ENCODE peak calls at places on chromosomes 1 and 21, in six cellular contexts. K, O, P, T, H and L are unnamed samples.

GRCh38 chr1:7104053-7104738 is 318.9 kb downstream of the CAMTA1 start:
- DNase-seq in P (no peak), H (no peak), T (no peak), K (no peak), O (no peak), L (no peak)

GRCh38 chr1:84260852-84261518 is 40.5 kb upstream of the SAMD13 start:
- DNase-seq in K (peak; percentile 69), H (peak; percentile 38), O (no peak), P (no peak), T (no peak), L (no peak)

GRCh38 chr1:209651148-209651547 is 1.1 kb downstream of the LAMB3 start:
- DNase-seq in P (peak; percentile 38), K (peak; percentile 82), O (no peak), T (peak; percentile 79), H (peak; percentile 56), L (peak; percentile 82)

GRCh38 chr1:3171761-3172160 is 102.8 kb downstream of the PRDM16 start:
- DNase-seq in H (no peak), O (no peak), T (no peak), P (no peak), K (no peak), L (no peak)

GRCh38 chr1:204791453-204792366 is 79.0 kb upstream of the NFASC start:
- DNase-seq in T (peak; percentile 75), K (peak; percentile 79), P (peak; percentile 91), O (peak; percentile 18), H (peak; percentile 35), L (peak; percentile 89)

GRCh38 chr1:19619697-19620384 is 24.3 kb upstream of the NBL1 start:
- DNase-seq in H (no peak), T (peak; percentile 19), P (no peak), O (no peak), K (no peak), L (no peak)

GRCh38 chr1:76289692-76290091 is 215.1 kb downstream of the ST6GALNAC3 start:
- DNase-seq in K (no peak), T (no peak), H (no peak), P (no peak), O (no peak), L (no peak)

GRCh38 chr1:30675289-30675688 is 48.1 kb downstream of the MATN1 start:
- DNase-seq in K (no peak), P (no peak), T (no peak), H (no peak), O (no peak), L (no peak)

GRCh38 chr1:8980656-8981055 is 35.0 kb downstream of the CA6 start:
- DNase-seq in P (no peak), H (no peak), O (no peak), K (no peak), T (no peak), L (no peak)

GRCh38 chr1:53592521-53592982 is 133.4 kb downstream of the DMRTB1 start:
- DNase-seq in K (peak; percentile 10), T (peak; percentile 15), O (no peak), P (no peak), H (peak; percentile 79), L (no peak)

GRCh38 chr21:45003331-45004058 is 63.7 kb downstream of the SLX9 start:
- DNase-seq in K (no peak), T (no peak), H (no peak), O (no peak), P (no peak), L (no peak)

GRCh38 chr1:234219711-234220110 is 153.5 kb upstream of the COA6 start:
- DNase-seq in O (no peak), K (no peak), P (no peak), H (no peak), T (no peak), L (no peak)

GRCh38 chr21:36422279-36423098 is 37.3 kb downstream of the CHAF1B start:
- DNase-seq in P (peak; percentile 58), O (no peak), K (peak; percentile 71), H (peak; percentile 71), T (peak; percentile 57), L (peak; percentile 88)

GRCh38 chr1:156097499-156098178 is 15.4 kb upstream of the MEX3A start:
- DNase-seq in P (no peak), T (no peak), O (no peak), K (no peak), H (no peak), L (no peak)

GRCh38 chr1:38076038-38076437 is 29.4 kb upstream of the POU3F1 start:
- DNase-seq in O (no peak), H (peak; percentile 18), T (no peak), P (peak; percentile 46), K (no peak), L (peak; percentile 18)

GRCh38 chr1:115327270-115327669 is 10.8 kb downstream of the NGF start:
- DNase-seq in O (no peak), P (no peak), K (no peak), T (no peak), H (no peak), L (no peak)

GRCh38 chr1:7752512-7753417 is 18.3 kb upstream of the VAMP3 start:
- DNase-seq in T (peak; percentile 79), H (peak; percentile 71), K (peak; percentile 53), P (peak; percentile 84), O (peak; percentile 50), L (peak; percentile 42)

GRCh38 chr1:164561007-164561406 is 2.0 kb downstream of the PBX1 start:
- DNase-seq in T (no peak), O (no peak), P (no peak), K (no peak), H (no peak), L (no peak)

GRCh38 chr1:55039342-55040082 is at the start of gene PCSK9:
- DNase-seq in K (peak; percentile 49), P (peak; percentile 33), O (no peak), T (peak; percentile 37), H (no peak), L (peak; percentile 56)

GRCh38 chr1:1211541-1212511 is 2.1 kb downstream of the TNFRSF4 start:
- DNase-seq in K (no peak), T (no peak), H (no peak), O (no peak), P (no peak), L (no peak)

GRCh38 chr21:14815001-14815400 is 249.8 kb downstream of the NRIP1 start:
- DNase-seq in O (no peak), H (no peak), P (no peak), T (no peak), K (no peak), L (no peak)

GRCh38 chr1:85134583-85135455 is 66.0 kb downstream of the SYDE2 start:
- DNase-seq in K (no peak), O (no peak), T (peak; percentile 15), H (peak; percentile 86), P (no peak), L (no peak)

GRCh38 chr21:17570773-17571172 is 41.9 kb downstream of the BTG3 start:
- DNase-seq in P (no peak), T (no peak), H (no peak), O (no peak), K (no peak), L (no peak)

GRCh38 chr1:45490623-45491463 is at the start of gene TESK2:
- DNase-seq in T (peak; percentile 100), P (peak; percentile 99), O (peak; percentile 95), K (peak; percentile 99), H (peak; percentile 99), L (peak; percentile 99)
- TF ChIP-seq POLR2A in T (peak; percentile 76), P (peak; percentile 70), O (peak; percentile 79), K (no peak), H (peak; percentile 62), L (peak; percentile 93)

DNA sequence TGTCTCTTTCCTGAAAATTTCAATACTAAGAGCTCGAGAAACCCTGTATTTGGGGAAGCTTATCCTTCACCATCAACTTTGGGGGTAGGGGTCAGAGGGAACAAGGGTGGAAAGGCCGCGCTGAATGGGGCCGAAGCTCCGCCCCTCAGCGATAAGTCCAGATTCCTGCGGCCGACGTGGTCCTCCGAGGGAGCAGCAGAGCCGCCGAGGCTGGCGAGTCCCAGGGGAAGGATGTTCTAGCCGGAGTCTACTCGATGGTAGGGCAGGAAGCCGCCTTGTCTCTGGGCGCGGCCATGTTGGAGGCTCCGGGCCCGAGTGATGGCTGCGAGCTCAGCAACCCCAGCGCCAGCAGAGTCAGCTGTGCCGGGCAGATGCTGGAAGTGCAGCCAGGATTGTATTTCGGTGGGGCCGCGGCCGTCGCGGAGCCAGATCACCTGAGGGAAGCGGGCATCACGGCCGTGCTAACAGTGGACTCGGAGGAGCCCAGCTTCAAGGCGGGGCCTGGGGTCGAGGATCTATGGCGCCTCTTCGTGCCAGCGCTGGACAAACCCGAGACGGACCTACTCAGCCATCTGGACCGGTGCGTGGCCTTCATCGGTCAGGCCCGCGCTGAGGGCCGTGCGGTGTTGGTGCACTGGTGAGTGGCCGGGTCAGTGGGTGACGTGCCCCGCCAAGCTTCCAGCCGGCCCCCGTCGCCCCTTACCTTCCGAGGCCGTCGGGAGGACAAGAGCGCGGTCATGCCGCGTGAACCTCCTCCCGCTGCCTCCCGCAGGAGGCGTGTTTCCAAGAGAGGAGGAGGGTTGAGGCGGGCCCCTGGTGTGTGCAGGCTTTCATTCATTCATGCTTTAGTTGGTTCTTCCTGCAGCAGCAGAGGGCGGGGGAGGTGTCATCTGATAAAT is at the start of gene DUSP12:
- DNase-seq in K (peak; percentile 97), T (peak; percentile 93), P (peak; percentile 97), O (peak; percentile 85), H (peak; percentile 96), L (peak; percentile 95)
- TF ChIP-seq POLR2A in K (peak; percentile 66), T (peak; percentile 41), P (no peak), O (no peak), H (peak; percentile 79), L (peak; percentile 89)

DNA sequence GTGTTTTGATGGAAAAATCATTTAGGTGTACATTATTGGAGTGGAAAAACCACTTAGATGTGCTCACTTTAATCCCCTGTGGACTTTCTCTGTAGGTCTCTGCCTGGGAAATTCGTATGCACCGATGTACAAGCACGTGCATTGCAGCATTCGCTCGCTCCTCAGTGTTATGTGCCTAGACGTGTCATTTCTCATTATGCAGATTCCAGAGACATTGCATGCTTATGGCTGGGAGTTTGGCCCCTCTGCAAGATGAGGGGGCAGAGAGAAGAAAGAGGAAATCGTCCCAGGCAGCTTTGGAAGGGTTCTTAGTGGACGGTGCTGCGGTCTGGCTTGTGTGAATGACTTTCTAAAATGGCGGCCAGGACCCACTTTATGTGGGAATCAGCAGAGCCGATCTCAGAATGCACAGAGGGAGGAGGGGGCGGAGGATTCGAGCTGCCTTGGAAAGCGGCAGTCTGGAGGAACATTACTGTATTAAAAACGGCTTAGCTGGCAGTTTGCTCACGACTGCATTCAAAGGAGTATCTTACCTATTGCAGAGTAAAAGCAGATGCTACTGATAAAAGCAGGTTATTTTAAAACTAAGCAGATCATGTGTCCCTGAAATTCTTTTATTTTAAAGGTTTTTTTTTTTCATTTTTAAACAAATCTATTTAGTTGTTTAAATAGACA is 2.4 kb downstream of the SPEN start:
- DNase-seq in H (peak; percentile 60), P (peak; percentile 77), O (no peak), T (peak; percentile 61), K (peak; percentile 75), L (peak; percentile 75)
- TF ChIP-seq POLR2A in H (no peak), P (no peak), O (no peak), T (no peak), K (no peak), L (no peak)

GRCh38 chr1:29124366-29125236 is 898 bp upstream of the TMEM200B start:
- DNase-seq in T (peak; percentile 54), H (peak; percentile 60), O (peak; percentile 74), P (peak; percentile 88), K (peak; percentile 56), L (no peak)
- TF ChIP-seq POLR2A in T (no peak), H (peak; percentile 67), O (peak; percentile 59), P (peak; percentile 65), K (peak; percentile 46), L (no peak)

GRCh38 chr1:247415423-247416361 is at the start of gene NLRP3:
- DNase-seq in K (no peak), T (peak; percentile 55), O (no peak), H (no peak), P (peak; percentile 29), L (no peak)
- TF ChIP-seq POLR2A in K (no peak), T (no peak), O (no peak), H (no peak), P (no peak), L (no peak)